ENCODE peak calls at places on chromosomes 1 and 21, in four cellular contexts. O is K562, Q is H1, S is GM12878. L is an unnamed sample.

GRCh38 chr1:185483647-185484450 is 166.8 kb upstream of the IVNS1ABP start:
- DNase-seq in O (no peak), Q (no peak), S (no peak), L (no peak)

GRCh38 chr1:176888471-176889032 is 276.0 kb downstream of the ASTN1 start:
- DNase-seq in O (no peak), Q (no peak), S (no peak), L (no peak)

GRCh38 chr1:151325231-151325630 is 2.0 kb downstream of the PI4KB start:
- DNase-seq in O (no peak), Q (no peak), S (no peak), L (no peak)

GRCh38 chr1:206809504-206810084 is 37.3 kb upstream of the IL10 start:
- DNase-seq in O (no peak), Q (no peak), S (no peak), L (peak; percentile 10)

GRCh38 chr1:110242062-110242461 is 31.9 kb downstream of the KCNC4 start:
- DNase-seq in O (no peak), Q (no peak), S (no peak), L (no peak)

GRCh38 chr1:240008298-240008697 is 83.4 kb upstream of the FMN2 start:
- DNase-seq in O (no peak), Q (no peak), S (no peak), L (no peak)

GRCh38 chr1:184945034-184945433 is 29.3 kb downstream of the NIBAN1 start:
- DNase-seq in O (no peak), Q (no peak), S (peak; percentile 51), L (no peak)

GRCh38 chr1:156423422-156424352 is 54.7 kb downstream of the RHBG start:
- DNase-seq in O (peak; percentile 56), Q (no peak), S (no peak), L (no peak)

GRCh38 chr1:9200441-9200840 is 34.1 kb upstream of the H6PD start:
- DNase-seq in O (no peak), Q (no peak), S (no peak), L (no peak)

GRCh38 chr21:45410865-45411809 is 6.2 kb downstream of the COL18A1 start:
- DNase-seq in O (peak; percentile 97), Q (no peak), S (no peak), L (no peak)

GRCh38 chr21:46437511-46437910 is 21.2 kb upstream of the DIP2A start:
- DNase-seq in O (no peak), Q (no peak), S (no peak), L (no peak)

GRCh38 chr1:41535236-41535720 is 50.8 kb upstream of the EDN2 start:
- DNase-seq in O (no peak), Q (no peak), S (no peak), L (no peak)

GRCh38 chr1:41532206-41532975 is 47.9 kb upstream of the EDN2 start:
- DNase-seq in O (no peak), Q (no peak), S (no peak), L (no peak)

GRCh38 chr1:41534181-41535076 is 49.9 kb upstream of the EDN2 start:
- DNase-seq in O (no peak), Q (no peak), S (no peak), L (no peak)

GRCh38 chr1:41533016-41533730 is 48.7 kb upstream of the EDN2 start:
- DNase-seq in O (no peak), Q (no peak), S (no peak), L (no peak)

GRCh38 chr1:41533731-41534080 is 49.2 kb upstream of the EDN2 start:
- DNase-seq in O (no peak), Q (no peak), S (no peak), L (no peak)
- TF ChIP-seq HDAC2 in O (no peak), Q (no peak), S (no peak), L (no peak)

DNA sequence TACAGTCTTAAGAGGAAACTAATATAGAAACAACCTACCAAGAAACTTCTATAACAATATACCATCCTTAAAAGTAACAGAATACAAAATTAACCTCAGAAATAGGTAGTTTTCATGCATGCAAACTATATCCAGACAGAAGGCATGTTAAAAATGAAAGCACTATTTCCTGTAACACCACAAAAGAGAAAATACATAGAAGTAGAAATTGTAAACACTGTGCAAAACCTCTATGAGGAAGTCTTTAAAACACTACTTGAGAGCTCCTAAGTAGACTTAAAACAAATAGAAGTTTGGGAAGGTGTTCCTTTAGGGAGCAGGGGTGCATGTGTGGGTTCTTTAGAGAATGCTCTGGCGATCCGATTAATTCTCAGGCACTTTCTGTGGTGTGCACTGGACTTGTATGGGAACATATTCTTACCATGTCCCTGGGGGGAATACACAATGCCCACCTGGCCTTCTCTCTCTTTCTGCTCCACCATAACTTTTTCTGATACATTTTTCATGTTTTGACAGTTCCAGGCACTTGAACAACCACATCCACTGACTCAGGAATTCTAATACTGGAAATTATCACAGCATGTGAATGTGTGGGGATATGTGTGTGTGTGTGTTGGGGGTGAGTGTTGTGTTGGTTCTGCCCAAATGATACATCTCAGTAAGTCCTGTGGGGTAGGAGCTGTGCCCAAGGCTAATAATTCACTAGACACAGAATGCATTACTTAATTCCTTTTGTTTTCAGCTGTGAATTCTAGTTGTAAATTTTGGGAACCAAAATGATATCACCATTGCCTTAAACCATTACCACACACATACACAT is 866.3 kb upstream of the B3GALT2 start:
- DNase-seq in O (no peak), Q (no peak), S (no peak), L (no peak)
- H3K27ac ChIP-seq in O (no peak overlapping the region), Q (no peak overlapping the region), S (no peak overlapping the region), L (no peak overlapping the region)

GRCh38 chr1:67896826-67897225 is 63.6 kb upstream of the GNG12 start:
- DNase-seq in O (no peak), Q (no peak), S (no peak), L (no peak)
- TF ChIP-seq CBX5 in O (no peak), Q (no peak), S (no peak), L (no peak)

GRCh38 chr1:27661412-27662075 is 10.4 kb downstream of the IFI6 start:
- DNase-seq in O (no peak), Q (no peak), S (no peak), L (no peak)

GRCh38 chr1:27656157-27656893 is 15.7 kb downstream of the IFI6 start:
- DNase-seq in O (no peak), Q (peak; percentile 77), S (no peak), L (no peak)

GRCh38 chr1:27659497-27660299 is 12.3 kb downstream of the IFI6 start:
- DNase-seq in O (peak; percentile 97), Q (peak; percentile 97), S (peak; percentile 72), L (peak; percentile 53)

GRCh38 chr1:27660300-27660837 is 11.6 kb downstream of the IFI6 start:
- DNase-seq in O (no peak), Q (no peak), S (no peak), L (no peak)

DNA sequence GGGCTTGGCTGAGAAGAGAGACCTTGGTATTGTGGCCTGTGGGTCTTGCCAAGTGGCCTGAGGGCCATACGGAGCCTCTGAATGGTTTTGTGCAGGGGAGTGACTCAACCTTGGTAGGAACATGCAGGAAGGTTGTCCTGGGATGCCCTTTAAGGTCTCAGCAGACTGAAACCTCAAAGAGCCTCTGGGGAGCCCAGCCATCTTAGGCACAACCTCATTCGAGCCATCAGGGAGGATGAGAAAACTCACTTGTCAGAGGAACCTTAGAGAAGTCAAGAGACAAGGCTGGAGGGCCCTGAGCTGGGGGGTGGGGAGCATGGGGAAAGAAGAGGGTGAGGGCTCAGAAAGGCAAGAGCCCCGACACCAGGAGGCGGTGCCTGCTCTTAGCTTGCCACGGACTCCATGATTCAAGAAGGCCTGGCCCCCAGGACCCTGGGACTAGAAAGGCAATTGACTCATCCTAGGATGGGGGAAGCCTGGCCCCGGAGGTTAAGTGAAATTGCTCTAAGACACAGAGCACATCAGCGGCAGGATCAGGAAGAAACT is 13.0 kb downstream of the IFI6 start:
- DNase-seq in O (no peak), Q (peak; percentile 64), S (peak; percentile 62), L (no peak)
- TF ChIP-seq HDAC2 in O (peak; percentile 25), Q (no peak), S (no peak), L (no peak)

GRCh38 chr21:16007933-16008332 is 278.2 kb downstream of the USP25 start:
- DNase-seq in O (no peak), Q (no peak), S (no peak), L (no peak)
- H3K27ac ChIP-seq in O (no peak overlapping the region), Q (no peak overlapping the region), S (no peak overlapping the region), L (no peak overlapping the region)

L was measured in HepG2.